ENCODE peak calls at places on chromosome 11, in nine cellular contexts. V, L, X, H, C, Z, S, O and K are unnamed samples.
A peak's percentile ranks its signal among the peaks of the same experiment; 100 is the strongest.

GRCh38 chr11:61149624-61150615 is 11.3 kb downstream of the VPS37C start:
- DNase-seq in Z (no peak), L (no peak), C (peak; percentile 38), S (no peak), V (no peak), O (no peak), X (peak; percentile 5), H (no peak), K (peak; percentile 50)

GRCh38 chr11:36238881-36239280 is 50.3 kb downstream of the COMMD9 start:
- DNase-seq in Z (no peak), H (no peak), C (no peak), X (no peak), S (no peak), V (no peak), O (no peak), L (no peak), K (no peak)

GRCh38 chr11:20011294-20011951 is 148.9 kb downstream of the DBX1 start:
- DNase-seq in Z (no peak), X (no peak), H (no peak), L (no peak), S (no peak), O (no peak), V (no peak), C (no peak), K (peak; percentile 58)

GRCh38 chr11:70326365-70326803 is 55.9 kb downstream of the PPFIA1 start:
- DNase-seq in H (no peak), O (no peak), L (no peak), V (no peak), C (peak; percentile 90), X (peak; percentile 69), S (peak; percentile 17), Z (no peak), K (no peak)

GRCh38 chr11:76767659-76768058 is 15.5 kb upstream of the TSKU start:
- DNase-seq in X (no peak), Z (no peak), O (no peak), S (no peak), C (no peak), L (no peak), H (no peak), V (no peak), K (peak; percentile 60)

GRCh38 chr11:66607126-66607834 is 9.2 kb upstream of the RBM14 start:
- DNase-seq in C (peak; percentile 90), H (no peak), X (peak; percentile 45), L (peak; percentile 44), S (peak; percentile 15), Z (no peak), O (no peak), V (no peak), K (no peak)

GRCh38 chr11:47533690-47534135 is 19.2 kb downstream of the CELF1 start:
- DNase-seq in C (peak; percentile 56), X (peak; percentile 87), S (peak; percentile 47), V (no peak), O (no peak), Z (no peak), H (no peak), L (no peak), K (no peak)

GRCh38 chr11:67255353-67255752 is 10.9 kb upstream of the GRK2 start:
- DNase-seq in V (no peak), H (peak; percentile 9), L (no peak), X (no peak), C (no peak), Z (no peak), O (no peak), S (no peak), K (no peak)

GRCh38 chr11:74008373-74009229 is at the start of gene UCP3:
- DNase-seq in Z (no peak), V (no peak), L (no peak), S (no peak), X (no peak), H (no peak), O (no peak), C (no peak), K (peak; percentile 90)

GRCh38 chr11:8201524-8202365 is 32.9 kb upstream of the RIC3 start:
- DNase-seq in O (peak; percentile 67), S (no peak), C (no peak), Z (no peak), X (no peak), V (peak; percentile 45), L (no peak), H (no peak), K (no peak)

GRCh38 chr11:126991596-126991995 is 9.0 kb downstream of the KIRREL3 start:
- DNase-seq in O (no peak), L (no peak), S (peak; percentile 86), Z (no peak), H (no peak), C (peak; percentile 12), V (no peak), X (peak; percentile 78), K (no peak)

GRCh38 chr11:77109236-77110019 is 6.8 kb downstream of the OMP start:
- DNase-seq in V (no peak), Z (no peak), S (peak; percentile 33), H (no peak), O (no peak), X (peak; percentile 71), C (peak; percentile 65), L (no peak), K (no peak)

GRCh38 chr11:36404831-36405230 is 105.2 kb downstream of the TRAF6 start:
- DNase-seq in L (no peak), X (peak; percentile 35), C (no peak), H (no peak), Z (no peak), O (no peak), S (no peak), V (no peak), K (peak; percentile 12)

GRCh38 chr11:74683279-74683871 is 47.9 kb downstream of the CHRDL2 start:
- DNase-seq in S (no peak), Z (no peak), V (no peak), X (peak; percentile 25), O (no peak), C (peak; percentile 21), H (no peak), L (peak; percentile 79), K (peak; percentile 78)

GRCh38 chr11:114399490-114399889 is 821 bp downstream of the C11orf71 start:
- DNase-seq in X (no peak), Z (no peak), H (no peak), O (no peak), L (no peak), S (no peak), C (no peak), V (no peak), K (peak; percentile 69)

GRCh38 chr11:8186429-8186828 is 17.6 kb upstream of the RIC3 start:
- DNase-seq in X (no peak), L (no peak), S (no peak), O (no peak), H (no peak), V (no peak), C (no peak), Z (no peak), K (no peak)

GRCh38 chr11:46363031-46363407 is 15.8 kb downstream of the DGKZ start:
- DNase-seq in S (peak; percentile 47), X (peak; percentile 86), L (peak; percentile 54), H (no peak), V (no peak), Z (peak; percentile 67), C (peak; percentile 84), O (no peak), K (peak; percentile 91)

GRCh38 chr11:87036756-87037449 is 831 bp upstream of the TMEM135 start:
- DNase-seq in O (peak; percentile 19), V (no peak), L (no peak), X (no peak), Z (no peak), C (peak; percentile 8), H (no peak), S (no peak), K (peak; percentile 91)

GRCh38 chr11:116386118-116386699 is 386.6 kb downstream of the BUD13 start:
- DNase-seq in V (no peak), L (no peak), X (no peak), O (no peak), C (no peak), H (no peak), Z (no peak), S (no peak), K (no peak)

GRCh38 chr11:67431346-67432249 is 3.3 kb downstream of the RPS6KB2 start:
- DNase-seq in Z (no peak), X (no peak), S (no peak), L (no peak), C (no peak), O (no peak), V (no peak), H (no peak), K (no peak)

GRCh38 chr11:109864834-109865557 is 228.2 kb upstream of the ZC3H12C start:
- DNase-seq in S (no peak), Z (no peak), H (no peak), V (no peak), L (no peak), X (peak; percentile 16), C (peak; percentile 71), O (peak; percentile 18), K (no peak)

GRCh38 chr11:116192509-116193206 is 580.1 kb downstream of the BUD13 start:
- DNase-seq in S (no peak), O (no peak), H (no peak), Z (peak; percentile 43), C (no peak), V (no peak), X (no peak), L (no peak), K (peak; percentile 69)

GRCh38 chr11:65129649-65130441 is 4.5 kb downstream of the SYVN1 start:
- DNase-seq in Z (no peak), L (no peak), V (no peak), S (no peak), X (no peak), H (no peak), C (no peak), O (no peak), K (no peak)

GRCh38 chr11:111069076-111069475 is 176.4 kb upstream of the POU2AF2 start:
- DNase-seq in S (peak; percentile 32), O (no peak), Z (no peak), H (no peak), V (no peak), X (peak; percentile 88), L (no peak), C (peak; percentile 79), K (peak; percentile 47)